ENCODE peak calls at places on chromosomes 6 and 20, in six cellular contexts. G is hepatocyte, P is cardiac muscle cell, C is HCT116, R is aorta, L is tibial nerve. M is an unnamed sample. For H3K4me1, the result is how much of the 10 kb centered on the place peaks cover.

GRCh38 chr6:89369009-89369408 is 16.5 kb upstream of the UBE2J1 start:
- DNase-seq in G (peak), R (no peak), P (peak), C (no peak), L (peak), M (peak)

GRCh38 chr20:4546786-4547185 is 174.9 kb upstream of the PRND start:
- DNase-seq in L (no peak), C (peak), R (no peak), G (peak), P (peak), M (no peak)

GRCh38 chr6:49676671-49677281 is 36.6 kb downstream of the CRISP2 start:
- DNase-seq in G (no peak), C (no peak), R (no peak), L (no peak), P (peak), M (no peak)

GRCh38 chr6:158861686-158862381 is 42.7 kb upstream of the EZR start:
- DNase-seq in P (no peak), L (no peak), R (no peak), G (peak), C (no peak), M (no peak)

GRCh38 chr6:96015321-96015790 is 418 bp upstream of the FUT9 start:
- DNase-seq in P (no peak), R (peak), C (no peak), G (peak), L (no peak), M (no peak)

GRCh38 chr20:59958123-59958522 is at the start of gene CDH26:
- DNase-seq in C (no peak), R (no peak), L (no peak), P (no peak), G (no peak), M (no peak)

GRCh38 chr6:70312165-70312564 is 9.3 kb upstream of the COL9A1 start:
- DNase-seq in P (peak), C (peak), R (no peak), L (no peak), G (no peak), M (no peak)

GRCh38 chr6:126481319-126481718 is 141.4 kb downstream of the CENPW start:
- DNase-seq in L (no peak), P (no peak), C (no peak), G (no peak), R (no peak), M (no peak)

GRCh38 chr6:168049277-168049676 is 29.7 kb downstream of the FRMD1 start:
- DNase-seq in P (no peak), R (peak), C (no peak), G (no peak), L (no peak), M (no peak)

GRCh38 chr6:31114970-31115849 is 610 bp downstream of the PSORS1C1 start:
- DNase-seq in P (peak), G (peak), L (no peak), R (peak), C (peak), M (no peak)

GRCh38 chr20:37393863-37394542 is 48.1 kb downstream of the SRC start:
- DNase-seq in G (no peak), L (no peak), R (peak), C (no peak), P (no peak), M (peak)

GRCh38 chr6:44559486-44560270 is 172.2 kb downstream of the CDC5L start:
- DNase-seq in G (no peak), P (no peak), L (no peak), C (no peak), R (no peak), M (no peak)

GRCh38 chr6:82131441-82131840 is 116.1 kb downstream of the IBTK start:
- DNase-seq in P (no peak), R (no peak), C (no peak), G (no peak), L (no peak), M (no peak)

GRCh38 chr6:122778961-122779671 is 400 bp upstream of the FABP7 start:
- DNase-seq in C (no peak), P (no peak), L (no peak), G (no peak), R (no peak), M (no peak)

GRCh38 chr6:5337573-5337972 is 76.3 kb downstream of the FARS2 start:
- DNase-seq in G (no peak), C (no peak), P (peak), L (no peak), R (no peak), M (no peak)

GRCh38 chr6:166614171-166614583 is 12.9 kb downstream of the RPS6KA2 start:
- DNase-seq in L (no peak), R (no peak), G (no peak), P (no peak), C (no peak), M (no peak)

GRCh38 chr6:12353731-12354130 is 63.6 kb downstream of the EDN1 start:
- DNase-seq in P (peak), L (no peak), R (no peak), G (no peak), C (no peak), M (no peak)
- H3K4me3 ChIP-seq in P (no peak), L (no peak), R (no peak), G (no peak), C (no peak), M (no peak)

GRCh38 chr20:43243672-43244269 is 54.1 kb upstream of the PTPRT start:
- DNase-seq in P (peak), C (no peak), G (no peak), L (no peak), R (peak), M (no peak)
- H3K4me1 ChIP-seq in P (under half), C (under half), G (under half), L (under half), R (under half), M (under half)

DNA sequence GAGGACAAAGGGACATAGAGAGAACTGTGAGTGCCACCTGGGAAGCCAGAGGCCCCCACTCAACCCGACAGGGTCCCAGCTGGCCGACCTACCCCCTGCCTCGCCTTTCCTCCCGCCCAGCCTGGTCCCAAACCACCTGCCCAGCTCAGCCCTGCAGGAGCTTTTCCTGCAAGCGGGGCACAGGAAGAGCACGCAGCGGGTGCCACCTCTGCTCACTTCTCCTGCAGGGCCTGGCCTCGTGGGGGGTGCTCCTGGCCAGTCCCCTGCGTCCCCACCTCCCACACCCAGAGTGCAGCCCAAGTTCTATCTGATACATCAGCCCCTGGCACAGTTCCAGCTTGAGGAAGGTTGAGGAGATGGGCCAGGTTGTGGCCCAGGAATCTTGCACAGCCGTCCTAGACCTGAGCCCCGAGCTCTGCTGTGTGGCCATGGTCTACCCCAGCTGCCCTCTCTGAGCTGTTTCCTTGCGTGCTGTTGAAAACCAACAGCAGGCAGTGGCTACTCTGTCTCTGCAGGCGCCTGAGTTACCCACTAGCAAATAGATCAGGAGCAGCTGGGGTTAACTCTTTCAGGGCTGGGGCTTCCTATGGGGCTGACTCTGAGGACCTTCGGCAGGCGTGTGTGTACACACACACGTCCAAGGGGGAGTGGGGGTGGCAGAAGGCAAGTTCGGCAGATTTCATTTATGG is 1.7 kb downstream of the NECAB3 start:
- DNase-seq in C (no peak), R (no peak), L (no peak), G (no peak), P (peak), M (no peak)
- H3K4me3 ChIP-seq in C (peak), R (no peak), L (peak), G (peak), P (peak), M (no peak)

GRCh38 chr6:79668381-79668780 is 37.3 kb downstream of the SH3BGRL2 start:
- DNase-seq in G (no peak), P (no peak), C (no peak), L (no peak), R (no peak), M (no peak)
- H3K4me1 ChIP-seq in G (under half), P (under half), C (under half), L (under half), R (under half), M (under half)